ENCODE peak calls at places on chromosomes 5 and 9, in seven cellular contexts. One of them, this sample, is unnamed.

GRCh38 chr9:121301881-121302286 is 33.9 kb downstream of the GSN start:
- DNase-seq in neuronal stem cell: no peak
- DNase-seq in trophoblast cell: no peak
- DNase-seq in H1: no peak
- DNase-seq in H9: no peak
- DNase-seq in IMR-90: no peak
- DNase-seq in mesendoderm: no peak
- DNase-seq in this sample: no peak

GRCh38 chr5:3116366-3116765 is 364.9 kb upstream of the IRX2 start:
- DNase-seq in mesendoderm: peak; percentile 21
- DNase-seq in trophoblast cell: no peak
- DNase-seq in H1: no peak
- DNase-seq in IMR-90: no peak
- DNase-seq in neuronal stem cell: no peak
- DNase-seq in H9: no peak
- DNase-seq in this sample: no peak

GRCh38 chr9:35510745-35511428 is 21.0 kb downstream of the RUSC2 start:
- DNase-seq in H1: no peak
- DNase-seq in trophoblast cell: peak; percentile 91
- DNase-seq in mesendoderm: peak; percentile 69
- DNase-seq in neuronal stem cell: no peak
- DNase-seq in IMR-90: peak; percentile 96
- DNase-seq in H9: no peak
- DNase-seq in this sample: peak; percentile 96

GRCh38 chr9:138098908-138099791 is 221.6 kb downstream of the CACNA1B start:
- DNase-seq in mesendoderm: no peak
- DNase-seq in trophoblast cell: no peak
- DNase-seq in neuronal stem cell: no peak
- DNase-seq in H9: peak; percentile 20
- DNase-seq in IMR-90: no peak
- DNase-seq in H1: peak; percentile 20
- DNase-seq in this sample: no peak

GRCh38 chr5:34452170-34452828 is 203.8 kb upstream of the RAI14 start:
- DNase-seq in neuronal stem cell: no peak
- DNase-seq in IMR-90: peak; percentile 52
- DNase-seq in trophoblast cell: peak; percentile 60
- DNase-seq in H1: no peak
- DNase-seq in mesendoderm: peak; percentile 64
- DNase-seq in H9: no peak
- DNase-seq in this sample: peak; percentile 35

GRCh38 chr9:137685035-137685885 is 66.5 kb downstream of the EHMT1 start:
- DNase-seq in mesendoderm: no peak
- DNase-seq in neuronal stem cell: no peak
- DNase-seq in H9: no peak
- DNase-seq in trophoblast cell: peak; percentile 33
- DNase-seq in IMR-90: peak; percentile 90
- DNase-seq in H1: no peak
- DNase-seq in this sample: no peak

GRCh38 chr9:93587651-93588347 is 11.4 kb downstream of the PHF2 start:
- DNase-seq in mesendoderm: peak; percentile 8
- DNase-seq in trophoblast cell: peak; percentile 35
- DNase-seq in H1: no peak
- DNase-seq in neuronal stem cell: no peak
- DNase-seq in IMR-90: no peak
- DNase-seq in H9: peak; percentile 41
- DNase-seq in this sample: no peak

GRCh38 chr9:93114169-93114983 is 18.4 kb downstream of the CARD19 start:
- DNase-seq in trophoblast cell: no peak
- DNase-seq in H1: no peak
- DNase-seq in neuronal stem cell: no peak
- DNase-seq in H9: no peak
- DNase-seq in IMR-90: no peak
- DNase-seq in mesendoderm: peak; percentile 55
- DNase-seq in this sample: no peak

GRCh38 chr5:133471699-133472098 is 140.6 kb downstream of the FSTL4 start:
- DNase-seq in trophoblast cell: no peak
- DNase-seq in H1: no peak
- DNase-seq in mesendoderm: peak; percentile 29
- DNase-seq in H9: no peak
- DNase-seq in neuronal stem cell: no peak
- DNase-seq in IMR-90: no peak
- DNase-seq in this sample: no peak

GRCh38 chr5:95283761-95284511 is 958 bp downstream of the MCTP1 start:
- DNase-seq in trophoblast cell: peak; percentile 49
- DNase-seq in neuronal stem cell: peak; percentile 55
- DNase-seq in H9: peak; percentile 79
- DNase-seq in mesendoderm: peak; percentile 59
- DNase-seq in H1: peak; percentile 85
- DNase-seq in IMR-90: no peak
- DNase-seq in this sample: peak; percentile 14

GRCh38 chr5:35821513-35821912 is 35.2 kb upstream of the IL7R start:
- DNase-seq in IMR-90: no peak
- DNase-seq in neuronal stem cell: no peak
- DNase-seq in H1: no peak
- DNase-seq in trophoblast cell: no peak
- DNase-seq in mesendoderm: no peak
- DNase-seq in H9: no peak
- DNase-seq in this sample: no peak

GRCh38 chr9:90300901-90301688 is 341.5 kb downstream of the DIRAS2 start:
- DNase-seq in neuronal stem cell: no peak
- DNase-seq in mesendoderm: peak; percentile 71
- DNase-seq in trophoblast cell: peak; percentile 91
- DNase-seq in H9: no peak
- DNase-seq in H1: no peak
- DNase-seq in IMR-90: peak; percentile 91
- DNase-seq in this sample: peak; percentile 94

DNA sequence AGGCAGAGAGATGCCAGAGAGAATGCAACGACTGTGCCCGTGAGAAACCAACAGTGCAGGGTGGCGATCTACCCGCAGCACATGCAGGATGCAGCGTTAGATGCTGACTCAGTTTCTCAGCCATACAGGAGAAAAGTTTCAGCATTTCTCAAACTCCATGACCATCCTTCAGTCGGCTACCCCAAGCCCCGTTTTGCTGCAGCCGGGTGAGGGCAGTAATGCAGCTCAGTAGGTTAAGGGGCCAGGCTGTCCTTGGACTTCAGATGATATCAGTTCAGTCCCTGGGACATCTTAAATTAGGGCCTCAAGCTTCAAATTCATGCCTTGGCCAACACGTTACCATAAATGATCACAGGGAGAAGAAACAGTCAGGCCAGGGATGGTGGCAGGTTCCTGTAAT is 125.5 kb downstream of the PALM2AKAP2 start:
- DNase-seq in neuronal stem cell: no peak
- DNase-seq in mesendoderm: no peak
- DNase-seq in H9: no peak
- DNase-seq in H1: no peak
- DNase-seq in IMR-90: no peak
- DNase-seq in trophoblast cell: no peak
- DNase-seq in this sample: no peak
- H3K4ac ChIP-seq in neuronal stem cell: no peak overlapping the region
- H3K4ac ChIP-seq in mesendoderm: no peak overlapping the region
- H3K4ac ChIP-seq in H9: no peak overlapping the region
- H3K4ac ChIP-seq in H1: no peak overlapping the region
- H3K4ac ChIP-seq in IMR-90: peak overlapping the region; percentile 18
- H3K4ac ChIP-seq in trophoblast cell: no peak overlapping the region
- H3K4ac ChIP-seq in this sample: peak overlapping the region; percentile 60

DNA sequence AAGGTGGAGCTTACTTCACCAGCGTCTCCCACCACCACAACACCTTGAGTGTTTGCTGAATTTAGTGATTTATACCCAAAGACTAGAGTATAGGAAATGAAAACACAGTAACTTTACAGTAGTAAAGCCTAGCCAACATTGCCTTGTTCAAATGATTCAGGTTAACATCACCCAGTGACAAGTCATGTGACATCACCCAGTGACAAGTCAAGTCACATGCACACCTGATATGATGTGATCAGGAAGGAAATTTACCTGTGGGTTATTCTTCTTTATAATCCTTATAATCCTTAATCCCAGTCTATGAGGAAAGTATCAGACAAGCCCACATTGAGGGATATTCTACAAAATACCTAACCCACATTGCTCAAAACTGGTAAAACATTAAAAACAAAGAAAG is 545.6 kb upstream of the MEF2C start:
- DNase-seq in H1: no peak
- DNase-seq in H9: no peak
- DNase-seq in trophoblast cell: no peak
- DNase-seq in mesendoderm: no peak
- DNase-seq in neuronal stem cell: no peak
- DNase-seq in IMR-90: no peak
- DNase-seq in this sample: no peak
- H2BK5ac ChIP-seq in H1: no peak overlapping the region
- H2BK5ac ChIP-seq in H9: no peak overlapping the region
- H2BK5ac ChIP-seq in trophoblast cell: no peak overlapping the region
- H2BK5ac ChIP-seq in mesendoderm: no peak overlapping the region
- H2BK5ac ChIP-seq in neuronal stem cell: no peak overlapping the region
- H2BK5ac ChIP-seq in IMR-90: no peak overlapping the region
- H2BK5ac ChIP-seq in this sample: no peak overlapping the region

GRCh38 chr5:64514620-64515019 is 8.8 kb downstream of the RGS7BP start:
- DNase-seq in H9: no peak
- DNase-seq in mesendoderm: no peak
- DNase-seq in H1: no peak
- DNase-seq in IMR-90: no peak
- DNase-seq in neuronal stem cell: no peak
- DNase-seq in trophoblast cell: no peak
- DNase-seq in this sample: no peak

GRCh38 chr5:64513492-64513891 is 7.7 kb downstream of the RGS7BP start:
- DNase-seq in mesendoderm: no peak
- DNase-seq in trophoblast cell: no peak
- DNase-seq in H1: no peak
- DNase-seq in neuronal stem cell: no peak
- DNase-seq in H9: no peak
- DNase-seq in IMR-90: no peak
- DNase-seq in this sample: no peak

GRCh38 chr5:64518784-64519183 is 13.0 kb downstream of the RGS7BP start:
- DNase-seq in mesendoderm: no peak
- DNase-seq in neuronal stem cell: no peak
- DNase-seq in H9: no peak
- DNase-seq in trophoblast cell: no peak
- DNase-seq in H1: no peak
- DNase-seq in IMR-90: no peak
- DNase-seq in this sample: no peak

DNA sequence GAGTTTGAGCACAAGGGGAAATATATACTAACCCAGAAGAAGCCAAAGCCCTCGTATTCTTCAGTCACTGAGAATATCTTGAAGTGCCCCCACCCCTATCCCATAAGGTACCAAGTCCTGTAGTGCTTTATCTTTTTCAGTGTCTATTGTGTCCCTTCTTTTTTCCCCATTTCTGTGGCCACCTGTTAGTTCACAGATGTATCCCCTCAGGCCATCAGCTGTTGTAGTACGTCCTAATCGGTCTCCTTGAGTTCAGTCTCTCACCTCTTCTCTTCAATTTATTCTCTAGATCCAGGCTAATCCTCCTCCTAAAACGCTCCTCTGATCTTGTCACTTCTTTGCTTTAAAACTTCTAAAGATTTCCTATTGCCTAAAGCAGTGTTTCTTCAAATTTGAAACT is 10.4 kb downstream of the RGS7BP start:
- DNase-seq in mesendoderm: no peak
- DNase-seq in IMR-90: no peak
- DNase-seq in neuronal stem cell: no peak
- DNase-seq in trophoblast cell: no peak
- DNase-seq in H1: no peak
- DNase-seq in H9: no peak
- DNase-seq in this sample: no peak
- H3K4ac ChIP-seq in mesendoderm: no peak overlapping the region
- H3K4ac ChIP-seq in IMR-90: no peak overlapping the region
- H3K4ac ChIP-seq in neuronal stem cell: no peak overlapping the region
- H3K4ac ChIP-seq in trophoblast cell: no peak overlapping the region
- H3K4ac ChIP-seq in H1: no peak overlapping the region
- H3K4ac ChIP-seq in H9: no peak overlapping the region
- H3K4ac ChIP-seq in this sample: no peak overlapping the region

GRCh38 chr5:156332245-156332644 is 5.3 kb downstream of the SGCD start:
- DNase-seq in neuronal stem cell: no peak
- DNase-seq in H1: no peak
- DNase-seq in trophoblast cell: no peak
- DNase-seq in IMR-90: no peak
- DNase-seq in mesendoderm: no peak
- DNase-seq in H9: no peak
- DNase-seq in this sample: no peak

GRCh38 chr5:156329197-156329611 is 2.2 kb downstream of the SGCD start:
- DNase-seq in trophoblast cell: no peak
- DNase-seq in H9: no peak
- DNase-seq in H1: no peak
- DNase-seq in neuronal stem cell: no peak
- DNase-seq in mesendoderm: no peak
- DNase-seq in IMR-90: no peak
- DNase-seq in this sample: no peak

GRCh38 chr5:156331845-156332244 is 4.9 kb downstream of the SGCD start:
- DNase-seq in mesendoderm: no peak
- DNase-seq in H1: no peak
- DNase-seq in neuronal stem cell: no peak
- DNase-seq in trophoblast cell: no peak
- DNase-seq in H9: no peak
- DNase-seq in IMR-90: no peak
- DNase-seq in this sample: no peak

GRCh38 chr5:156328766-156329165 is 1.8 kb downstream of the SGCD start:
- DNase-seq in IMR-90: no peak
- DNase-seq in trophoblast cell: no peak
- DNase-seq in neuronal stem cell: no peak
- DNase-seq in mesendoderm: no peak
- DNase-seq in H9: no peak
- DNase-seq in H1: no peak
- DNase-seq in this sample: no peak

DNA sequence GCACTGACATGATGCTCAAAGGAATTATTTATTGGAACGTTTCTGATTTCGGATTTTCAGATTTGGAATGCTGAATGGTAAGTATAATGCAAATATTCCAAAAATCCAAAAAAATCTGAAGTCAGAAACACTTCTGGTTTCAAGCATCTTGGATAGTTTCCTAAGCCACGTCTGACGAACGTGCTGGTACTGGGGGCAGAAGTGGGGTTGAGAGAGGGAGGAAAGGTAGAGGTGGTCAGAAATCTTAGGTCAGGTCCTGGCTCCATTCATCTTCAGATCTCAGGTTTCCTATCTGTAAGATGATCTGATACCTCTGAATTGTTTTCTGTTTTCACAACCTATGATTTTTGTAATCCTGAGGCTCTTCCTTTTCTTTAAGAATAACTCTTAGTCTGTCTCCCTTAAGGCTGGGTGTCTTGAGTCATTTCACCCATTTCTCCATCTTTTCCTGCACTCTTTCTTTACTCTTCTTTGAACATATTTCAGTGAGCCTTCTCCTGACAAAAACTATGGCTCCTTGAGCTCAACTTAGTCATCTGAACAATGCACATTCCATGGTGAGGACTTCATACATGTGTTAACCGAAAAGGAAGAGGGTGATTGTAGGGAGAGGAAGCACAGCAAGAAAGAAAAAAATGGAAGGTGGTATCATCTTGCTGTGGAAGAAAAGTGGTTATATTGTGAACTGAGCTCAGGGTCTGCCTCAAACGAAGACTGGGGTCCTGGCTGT is 3.3 kb downstream of the SGCD start:
- DNase-seq in neuronal stem cell: no peak
- DNase-seq in mesendoderm: no peak
- DNase-seq in IMR-90: peak; percentile 54
- DNase-seq in trophoblast cell: peak; percentile 63
- DNase-seq in H9: no peak
- DNase-seq in H1: no peak
- DNase-seq in this sample: no peak
- H2BK5ac ChIP-seq in neuronal stem cell: no peak overlapping the region
- H2BK5ac ChIP-seq in mesendoderm: no peak overlapping the region
- H2BK5ac ChIP-seq in IMR-90: no peak overlapping the region
- H2BK5ac ChIP-seq in trophoblast cell: no peak overlapping the region
- H2BK5ac ChIP-seq in H9: no peak overlapping the region
- H2BK5ac ChIP-seq in H1: no peak overlapping the region
- H2BK5ac ChIP-seq in this sample: no peak overlapping the region

This sample was measured in mesenchymal stem cell.